ENCODE peak calls at places on chromosomes 3 and 15, in nine cellular contexts. One of them, this sample, is unnamed.
A peak's percentile ranks its signal among the peaks of the same experiment; 100 is the strongest.

GRCh38 chr15:74960995-74961588 is 4.5 kb upstream of the RPP25 start:
- DNase-seq in HFFc6: no peak
- DNase-seq in hypothalamus: no peak
- DNase-seq in BJ: no peak
- DNase-seq in GM20000: no peak
- DNase-seq in psoas muscle: no peak
- DNase-seq in left ventricle myocardium superior: no peak
- DNase-seq in activated naive CD8-positive, alpha-beta T cell treated with anti-CD3 and anti-CD28 coated beads, Interleukin-2, amount 50 U/mL, for 24 hours: no peak
- DNase-seq in erythroblast: no peak
- DNase-seq in this sample: no peak

GRCh38 chr15:43518073-43518761 is 809 bp downstream of the MAP1A start:
- DNase-seq in HFFc6: no peak
- DNase-seq in hypothalamus: peak; percentile 70
- DNase-seq in BJ: no peak
- DNase-seq in GM20000: no peak
- DNase-seq in psoas muscle: no peak
- DNase-seq in left ventricle myocardium superior: no peak
- DNase-seq in activated naive CD8-positive, alpha-beta T cell treated with anti-CD3 and anti-CD28 coated beads, Interleukin-2, amount 50 U/mL, for 24 hours: no peak
- DNase-seq in erythroblast: peak; percentile 61
- DNase-seq in this sample: peak; percentile 87

GRCh38 chr3:124741027-124741426 is 10.8 kb downstream of the UMPS start:
- DNase-seq in HFFc6: no peak
- DNase-seq in hypothalamus: no peak
- DNase-seq in BJ: no peak
- DNase-seq in GM20000: no peak
- DNase-seq in psoas muscle: no peak
- DNase-seq in left ventricle myocardium superior: no peak
- DNase-seq in activated naive CD8-positive, alpha-beta T cell treated with anti-CD3 and anti-CD28 coated beads, Interleukin-2, amount 50 U/mL, for 24 hours: no peak
- DNase-seq in erythroblast: no peak
- DNase-seq in this sample: no peak

GRCh38 chr3:27943106-27943505 is 221.0 kb upstream of the EOMES start:
- DNase-seq in HFFc6: no peak
- DNase-seq in hypothalamus: no peak
- DNase-seq in BJ: no peak
- DNase-seq in GM20000: peak; percentile 5
- DNase-seq in psoas muscle: no peak
- DNase-seq in left ventricle myocardium superior: no peak
- DNase-seq in activated naive CD8-positive, alpha-beta T cell treated with anti-CD3 and anti-CD28 coated beads, Interleukin-2, amount 50 U/mL, for 24 hours: no peak
- DNase-seq in erythroblast: no peak
- DNase-seq in this sample: no peak

GRCh38 chr3:148074916-148075315 is 622.8 kb upstream of the AGTR1 start:
- DNase-seq in HFFc6: no peak
- DNase-seq in hypothalamus: no peak
- DNase-seq in BJ: no peak
- DNase-seq in GM20000: no peak
- DNase-seq in psoas muscle: no peak
- DNase-seq in left ventricle myocardium superior: no peak
- DNase-seq in activated naive CD8-positive, alpha-beta T cell treated with anti-CD3 and anti-CD28 coated beads, Interleukin-2, amount 50 U/mL, for 24 hours: no peak
- DNase-seq in erythroblast: no peak
- DNase-seq in this sample: no peak

GRCh38 chr3:113606539-113607218 is 74.3 kb downstream of the SIDT1 start:
- DNase-seq in HFFc6: no peak
- DNase-seq in hypothalamus: no peak
- DNase-seq in BJ: no peak
- DNase-seq in GM20000: peak; percentile 78
- DNase-seq in psoas muscle: no peak
- DNase-seq in left ventricle myocardium superior: no peak
- DNase-seq in activated naive CD8-positive, alpha-beta T cell treated with anti-CD3 and anti-CD28 coated beads, Interleukin-2, amount 50 U/mL, for 24 hours: peak; percentile 44
- DNase-seq in erythroblast: no peak
- DNase-seq in this sample: no peak

GRCh38 chr3:175270199-175270837 is 411.2 kb downstream of the NAALADL2 start:
- DNase-seq in HFFc6: peak; percentile 74
- DNase-seq in hypothalamus: no peak
- DNase-seq in BJ: peak; percentile 62
- DNase-seq in GM20000: no peak
- DNase-seq in psoas muscle: no peak
- DNase-seq in left ventricle myocardium superior: no peak
- DNase-seq in activated naive CD8-positive, alpha-beta T cell treated with anti-CD3 and anti-CD28 coated beads, Interleukin-2, amount 50 U/mL, for 24 hours: no peak
- DNase-seq in erythroblast: no peak
- DNase-seq in this sample: no peak

GRCh38 chr3:141072950-141073349 is 21.8 kb downstream of the SPSB4 start:
- DNase-seq in HFFc6: no peak
- DNase-seq in hypothalamus: no peak
- DNase-seq in BJ: no peak
- DNase-seq in GM20000: no peak
- DNase-seq in psoas muscle: no peak
- DNase-seq in left ventricle myocardium superior: no peak
- DNase-seq in activated naive CD8-positive, alpha-beta T cell treated with anti-CD3 and anti-CD28 coated beads, Interleukin-2, amount 50 U/mL, for 24 hours: no peak
- DNase-seq in erythroblast: no peak
- DNase-seq in this sample: no peak

GRCh38 chr3:15440891-15441290 is 13.5 kb downstream of the EAF1 start:
- DNase-seq in HFFc6: no peak
- DNase-seq in hypothalamus: no peak
- DNase-seq in BJ: no peak
- DNase-seq in GM20000: no peak
- DNase-seq in psoas muscle: no peak
- DNase-seq in left ventricle myocardium superior: no peak
- DNase-seq in activated naive CD8-positive, alpha-beta T cell treated with anti-CD3 and anti-CD28 coated beads, Interleukin-2, amount 50 U/mL, for 24 hours: no peak
- DNase-seq in erythroblast: no peak
- DNase-seq in this sample: no peak

GRCh38 chr15:26848498-26848897 is 18.4 kb upstream of the GABRA5 start:
- DNase-seq in HFFc6: no peak
- DNase-seq in hypothalamus: no peak
- DNase-seq in BJ: no peak
- DNase-seq in GM20000: no peak
- DNase-seq in psoas muscle: no peak
- DNase-seq in left ventricle myocardium superior: no peak
- DNase-seq in activated naive CD8-positive, alpha-beta T cell treated with anti-CD3 and anti-CD28 coated beads, Interleukin-2, amount 50 U/mL, for 24 hours: no peak
- DNase-seq in erythroblast: no peak
- DNase-seq in this sample: no peak

GRCh38 chr3:153232737-153233330 is 70.8 kb downstream of the RAP2B start:
- DNase-seq in HFFc6: peak; percentile 79
- DNase-seq in hypothalamus: no peak
- DNase-seq in BJ: peak; percentile 90
- DNase-seq in GM20000: no peak
- DNase-seq in psoas muscle: no peak
- DNase-seq in left ventricle myocardium superior: no peak
- DNase-seq in activated naive CD8-positive, alpha-beta T cell treated with anti-CD3 and anti-CD28 coated beads, Interleukin-2, amount 50 U/mL, for 24 hours: no peak
- DNase-seq in erythroblast: no peak
- DNase-seq in this sample: no peak

GRCh38 chr15:78873796-78874761 is 1.4 kb downstream of the MORF4L1 start:
- DNase-seq in HFFc6: no peak
- DNase-seq in hypothalamus: no peak
- DNase-seq in BJ: no peak
- DNase-seq in GM20000: no peak
- DNase-seq in psoas muscle: no peak
- DNase-seq in left ventricle myocardium superior: no peak
- DNase-seq in activated naive CD8-positive, alpha-beta T cell treated with anti-CD3 and anti-CD28 coated beads, Interleukin-2, amount 50 U/mL, for 24 hours: peak; percentile 26
- DNase-seq in erythroblast: peak; percentile 65
- DNase-seq in this sample: peak; percentile 24

GRCh38 chr3:15181511-15181910 is 24.5 kb upstream of the CAPN7 start:
- DNase-seq in HFFc6: no peak
- DNase-seq in hypothalamus: no peak
- DNase-seq in BJ: no peak
- DNase-seq in GM20000: no peak
- DNase-seq in psoas muscle: no peak
- DNase-seq in left ventricle myocardium superior: no peak
- DNase-seq in activated naive CD8-positive, alpha-beta T cell treated with anti-CD3 and anti-CD28 coated beads, Interleukin-2, amount 50 U/mL, for 24 hours: no peak
- DNase-seq in erythroblast: no peak
- DNase-seq in this sample: no peak

GRCh38 chr3:101036213-101036618 is 43.0 kb upstream of the ABI3BP start:
- DNase-seq in HFFc6: peak; percentile 97
- DNase-seq in hypothalamus: no peak
- DNase-seq in BJ: peak; percentile 93
- DNase-seq in GM20000: no peak
- DNase-seq in psoas muscle: peak; percentile 21
- DNase-seq in left ventricle myocardium superior: no peak
- DNase-seq in activated naive CD8-positive, alpha-beta T cell treated with anti-CD3 and anti-CD28 coated beads, Interleukin-2, amount 50 U/mL, for 24 hours: no peak
- DNase-seq in erythroblast: no peak
- DNase-seq in this sample: no peak

GRCh38 chr15:83930813-83931212 is 276.9 kb downstream of the ADAMTSL3 start:
- DNase-seq in HFFc6: no peak
- DNase-seq in hypothalamus: no peak
- DNase-seq in BJ: no peak
- DNase-seq in GM20000: no peak
- DNase-seq in psoas muscle: no peak
- DNase-seq in left ventricle myocardium superior: no peak
- DNase-seq in activated naive CD8-positive, alpha-beta T cell treated with anti-CD3 and anti-CD28 coated beads, Interleukin-2, amount 50 U/mL, for 24 hours: no peak
- DNase-seq in erythroblast: no peak
- DNase-seq in this sample: no peak

GRCh38 chr15:101022876-101023275 is 103.7 kb downstream of the LRRK1 start:
- DNase-seq in HFFc6: no peak
- DNase-seq in hypothalamus: no peak
- DNase-seq in BJ: no peak
- DNase-seq in GM20000: no peak
- DNase-seq in psoas muscle: no peak
- DNase-seq in left ventricle myocardium superior: no peak
- DNase-seq in activated naive CD8-positive, alpha-beta T cell treated with anti-CD3 and anti-CD28 coated beads, Interleukin-2, amount 50 U/mL, for 24 hours: no peak
- DNase-seq in erythroblast: no peak
- DNase-seq in this sample: no peak

GRCh38 chr3:28808068-28808467 is 459.4 kb upstream of the AZI2 start:
- DNase-seq in HFFc6: no peak
- DNase-seq in hypothalamus: no peak
- DNase-seq in BJ: no peak
- DNase-seq in GM20000: no peak
- DNase-seq in psoas muscle: no peak
- DNase-seq in left ventricle myocardium superior: no peak
- DNase-seq in activated naive CD8-positive, alpha-beta T cell treated with anti-CD3 and anti-CD28 coated beads, Interleukin-2, amount 50 U/mL, for 24 hours: no peak
- DNase-seq in erythroblast: no peak
- DNase-seq in this sample: no peak

GRCh38 chr3:105653161-105653560 is 215.7 kb downstream of the CBLB start:
- DNase-seq in HFFc6: no peak
- DNase-seq in hypothalamus: no peak
- DNase-seq in BJ: no peak
- DNase-seq in GM20000: no peak
- DNase-seq in psoas muscle: no peak
- DNase-seq in left ventricle myocardium superior: no peak
- DNase-seq in activated naive CD8-positive, alpha-beta T cell treated with anti-CD3 and anti-CD28 coated beads, Interleukin-2, amount 50 U/mL, for 24 hours: no peak
- DNase-seq in erythroblast: no peak
- DNase-seq in this sample: no peak

GRCh38 chr15:40471105-40471777 is 457 bp downstream of the CHST14 start:
- DNase-seq in HFFc6: no peak
- DNase-seq in hypothalamus: no peak
- DNase-seq in BJ: no peak
- DNase-seq in GM20000: peak; percentile 59
- DNase-seq in psoas muscle: peak; percentile 42
- DNase-seq in left ventricle myocardium superior: peak; percentile 60
- DNase-seq in activated naive CD8-positive, alpha-beta T cell treated with anti-CD3 and anti-CD28 coated beads, Interleukin-2, amount 50 U/mL, for 24 hours: peak; percentile 24
- DNase-seq in erythroblast: peak; percentile 38
- DNase-seq in this sample: peak; percentile 95

GRCh38 chr3:131053021-131053420 is 26.3 kb downstream of the NEK11 start:
- DNase-seq in HFFc6: no peak
- DNase-seq in hypothalamus: no peak
- DNase-seq in BJ: no peak
- DNase-seq in GM20000: no peak
- DNase-seq in psoas muscle: no peak
- DNase-seq in left ventricle myocardium superior: no peak
- DNase-seq in activated naive CD8-positive, alpha-beta T cell treated with anti-CD3 and anti-CD28 coated beads, Interleukin-2, amount 50 U/mL, for 24 hours: no peak
- DNase-seq in erythroblast: no peak
- DNase-seq in this sample: no peak

GRCh38 chr15:29100486-29101000 is 169.1 kb downstream of the NSMCE3 start:
- DNase-seq in HFFc6: no peak
- DNase-seq in hypothalamus: no peak
- DNase-seq in BJ: no peak
- DNase-seq in GM20000: no peak
- DNase-seq in psoas muscle: no peak
- DNase-seq in left ventricle myocardium superior: no peak
- DNase-seq in activated naive CD8-positive, alpha-beta T cell treated with anti-CD3 and anti-CD28 coated beads, Interleukin-2, amount 50 U/mL, for 24 hours: no peak
- DNase-seq in erythroblast: no peak
- DNase-seq in this sample: no peak

GRCh38 chr3:106305882-106306445 is 437.2 kb upstream of the CBLB start:
- DNase-seq in HFFc6: no peak
- DNase-seq in hypothalamus: no peak
- DNase-seq in BJ: peak; percentile 47
- DNase-seq in GM20000: no peak
- DNase-seq in psoas muscle: no peak
- DNase-seq in left ventricle myocardium superior: no peak
- DNase-seq in activated naive CD8-positive, alpha-beta T cell treated with anti-CD3 and anti-CD28 coated beads, Interleukin-2, amount 50 U/mL, for 24 hours: no peak
- DNase-seq in erythroblast: no peak
- DNase-seq in this sample: no peak